ENCODE peak calls at places on chromosomes 6 and 20, in nine cellular contexts. Y is GM12878, C is body of pancreas, T is GM23338, D is H1, H is heart left ventricle, A is heart right ventricle, S is RWPE1, L is AG09319. R is an unnamed sample.
A peak's percentile ranks its signal among the peaks of the same experiment; 100 is the strongest.

GRCh38 chr20:35131953-35132352 is 15.2 kb downstream of the EDEM2 start:
- DNase-seq in C (no peak), A (no peak), D (no peak), H (no peak), T (no peak), S (no peak), L (no peak), Y (no peak), R (no peak)

GRCh38 chr6:4125933-4126864 is 9.2 kb downstream of the ECI2 start:
- DNase-seq in Y (no peak), T (peak; percentile 27), D (no peak), H (no peak), L (peak; percentile 53), A (no peak), C (no peak), S (peak; percentile 89), R (peak; percentile 76)

GRCh38 chr6:10315034-10315433 is 99.8 kb downstream of the TFAP2A start:
- DNase-seq in D (peak; percentile 70), C (no peak), A (no peak), T (peak; percentile 84), Y (no peak), L (no peak), S (no peak), H (no peak), R (no peak)

GRCh38 chr20:33554914-33555420 is 65.1 kb downstream of the CBFA2T2 start:
- DNase-seq in S (peak; percentile 97), H (no peak), D (no peak), L (peak; percentile 87), Y (peak; percentile 94), C (no peak), T (peak; percentile 84), A (no peak), R (peak; percentile 79)

GRCh38 chr6:79878142-79878748 is 69.1 kb downstream of the ELOVL4 start:
- DNase-seq in A (peak; percentile 35), C (peak; percentile 23), D (no peak), H (peak; percentile 37), T (no peak), S (no peak), Y (no peak), L (no peak), R (no peak)

GRCh38 chr6:90611996-90612690 is 25.3 kb upstream of the MAP3K7 start:
- DNase-seq in D (no peak), L (no peak), Y (no peak), T (peak; percentile 18), A (no peak), S (no peak), H (no peak), C (no peak), R (no peak)

GRCh38 chr6:26420607-26421235 is 18.6 kb downstream of the BTN3A1 start:
- DNase-seq in D (no peak), S (peak; percentile 17), H (peak; percentile 18), A (peak; percentile 13), Y (no peak), L (no peak), T (peak; percentile 81), C (peak; percentile 25), R (no peak)

GRCh38 chr20:9035129-9035528 is 33.8 kb upstream of the PLCB4 start:
- DNase-seq in T (no peak), D (no peak), A (no peak), C (no peak), Y (no peak), L (peak; percentile 64), H (no peak), S (no peak), R (peak; percentile 25)

GRCh38 chr20:23655551-23656211 is 17.9 kb upstream of the CST3 start:
- DNase-seq in A (peak; percentile 71), C (no peak), Y (no peak), L (no peak), T (no peak), D (no peak), S (no peak), H (peak; percentile 66), R (no peak)

GRCh38 chr20:59074456-59074855 is 31.9 kb upstream of the PRELID3B start:
- DNase-seq in S (peak; percentile 80), D (no peak), H (no peak), T (no peak), L (no peak), Y (no peak), A (no peak), C (no peak), R (peak; percentile 64)

GRCh38 chr6:166470863-166471410 is 88.2 kb upstream of the MPC1 start:
- DNase-seq in L (no peak), Y (no peak), D (no peak), T (no peak), S (no peak), H (no peak), A (no peak), C (no peak), R (no peak)

GRCh38 chr6:155909710-155910109 is 454.1 kb upstream of the NOX3 start:
- DNase-seq in D (no peak), S (no peak), H (no peak), T (no peak), A (no peak), L (no peak), Y (no peak), C (no peak), R (no peak)

GRCh38 chr20:56957737-56958553 is 308.5 kb downstream of the BMP7 start:
- DNase-seq in C (no peak), L (peak; percentile 62), Y (no peak), D (no peak), H (no peak), S (no peak), A (no peak), T (peak; percentile 60), R (no peak)

GRCh38 chr20:1800777-1801176 is 94.4 kb upstream of the SIRPA start:
- DNase-seq in Y (no peak), A (no peak), L (no peak), T (no peak), C (no peak), H (no peak), D (no peak), S (no peak), R (no peak)

GRCh38 chr20:4341804-4342560 is 326.6 kb upstream of the RNF24 start:
- DNase-seq in H (no peak), D (no peak), T (no peak), S (peak; percentile 60), Y (no peak), C (no peak), L (peak; percentile 39), A (no peak), R (peak; percentile 44)

GRCh38 chr6:169863149-169863525 is 111.7 kb downstream of the ERMARD start:
- DNase-seq in T (no peak), C (no peak), Y (no peak), D (no peak), A (no peak), L (no peak), S (no peak), H (no peak), R (no peak)

GRCh38 chr6:22147983-22148797 is 148.6 kb downstream of the PRL start:
- DNase-seq in C (peak; percentile 21), Y (no peak), A (peak; percentile 16), D (no peak), T (peak; percentile 29), H (peak; percentile 53), S (peak; percentile 15), L (peak; percentile 62), R (no peak)

GRCh38 chr6:12605888-12606345 is 110.7 kb upstream of the PHACTR1 start:
- DNase-seq in T (peak; percentile 92), Y (peak; percentile 90), A (no peak), H (peak; percentile 40), C (peak; percentile 55), S (peak; percentile 60), D (no peak), L (peak; percentile 30), R (peak; percentile 68)

GRCh38 chr6:170072246-170072645 is 218.6 kb downstream of the DLL1 start:
- DNase-seq in T (no peak), Y (no peak), H (no peak), C (no peak), D (no peak), S (no peak), A (no peak), L (no peak), R (no peak)

GRCh38 chr6:166488081-166488685 is 98.3 kb downstream of the RAMACL start:
- DNase-seq in A (peak; percentile 63), D (no peak), H (peak; percentile 70), T (no peak), S (no peak), Y (peak; percentile 80), C (no peak), L (no peak), R (no peak)

DNA sequence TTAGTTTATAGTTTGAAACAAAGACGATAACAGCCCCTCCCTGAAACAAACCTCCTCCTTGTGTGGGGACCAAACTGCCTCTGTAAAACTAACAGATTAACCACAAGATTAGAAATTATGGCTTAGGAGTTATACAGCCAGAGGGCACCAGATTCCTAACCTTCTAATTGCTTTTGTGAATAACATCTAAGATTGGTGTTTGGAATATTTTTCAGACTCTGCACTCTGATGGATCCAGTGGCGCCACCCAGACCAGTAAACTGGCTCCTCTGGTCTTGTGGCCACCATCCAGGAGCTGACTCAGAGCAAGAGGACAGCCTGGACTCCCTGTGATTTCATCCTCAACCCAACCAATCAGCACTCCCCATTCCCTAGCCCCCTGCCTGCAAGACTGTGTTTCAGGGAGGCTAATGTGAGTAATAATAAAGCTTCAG is 58.3 kb upstream of the SLC22A16 start:
- DNase-seq in H (no peak), A (no peak), T (no peak), S (no peak), Y (no peak), L (no peak), D (no peak), C (no peak), R (no peak)
- TF ChIP-seq CTCF in H (peak; percentile 9), A (no peak), T (no peak), S (no peak), Y (no peak), L (no peak), D (no peak), C (no peak), R (no peak)

GRCh38 chr6:31663961-31664789 is 622 bp downstream of the GPANK1 start:
- DNase-seq in H (peak; percentile 62), D (no peak), T (no peak), L (peak; percentile 31), A (peak; percentile 29), C (no peak), Y (no peak), S (peak; percentile 73), R (peak; percentile 70)
- TF ChIP-seq CTCF in H (no peak), D (no peak), T (no peak), L (no peak), A (no peak), C (no peak), Y (no peak), S (no peak), R (no peak)

GRCh38 chr20:37282558-37282957 is 6.9 kb upstream of the MANBAL start:
- DNase-seq in Y (no peak), T (peak; percentile 71), S (peak; percentile 73), A (no peak), C (no peak), L (no peak), D (no peak), H (no peak), R (peak; percentile 37)
- TF ChIP-seq CTCF in Y (no peak), T (peak; percentile 40), S (no peak), A (no peak), C (no peak), L (peak; percentile 69), D (peak; percentile 56), H (peak; percentile 11), R (peak; percentile 78)

DNA sequence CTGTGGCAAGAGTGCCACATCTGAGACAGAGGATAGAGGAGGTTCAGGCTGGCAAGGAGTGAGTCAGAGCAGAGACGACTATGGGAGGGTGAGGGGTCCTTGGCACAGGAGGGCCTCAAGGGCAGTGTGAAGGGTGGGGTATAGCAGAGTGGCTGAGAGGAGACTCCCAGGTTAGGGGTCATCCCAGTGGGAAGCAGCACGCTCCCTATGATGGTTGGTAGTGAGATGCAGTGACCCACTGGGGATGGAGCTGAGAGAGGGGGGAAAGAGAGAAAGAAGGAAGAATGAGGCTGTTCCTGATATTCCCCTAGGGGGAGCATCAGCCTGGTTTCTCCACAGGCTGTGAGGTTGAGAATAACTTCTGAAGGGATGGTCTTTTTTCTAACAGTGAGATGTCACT is 97.4 kb downstream of the INSM1 start:
- DNase-seq in S (no peak), C (no peak), A (no peak), H (no peak), D (no peak), L (no peak), Y (no peak), T (peak; percentile 84), R (no peak)
- TF ChIP-seq CTCF in S (no peak), C (no peak), A (no peak), H (no peak), D (peak; percentile 74), L (peak; percentile 18), Y (peak; percentile 32), T (peak; percentile 54), R (peak; percentile 53)